ENCODE peak calls at places on chromosomes 13 and 19, in eight cellular contexts. H is naive B cell; J is activated T-cell treated with anti-CD3 and anti-CD28 coated beads, Interleukin-2, amount 50 U/mL, for 4 hours; R is sciatic nerve; T is right cardiac atrium; D is stimulated activated effector memory CD8-positive, alpha-beta T cell treated with anti-CD3 and anti-CD28 coated beads, Interleukin-12 subunit alpha, Interleukin-12 subunit beta, amount 100 ng/mL, for 72 hours; F is activated naive CD4-positive, alpha-beta T cell treated with anti-CD3 and anti-CD28 coated beads, Interleukin-2, amount 50 U/mL, for 72 hours; O is stimulated activated naive CD8-positive, alpha-beta T cell treated with anti-CD3 and anti-CD28 coated beads, Interleukin-15, Interleukin-2, amounts not matched to agents 100 U/mL and 50 U/mL, for 24 hours. I is an unnamed sample.

GRCh38 chr13:30173301-30173605 is 134.1 kb downstream of the KATNAL1 start:
- ATAC-seq in H (no peak), J (no peak), R (no peak), T (no peak), D (no peak), F (no peak), O (no peak), I (no peak)

GRCh38 chr13:34738251-34739170 is 203.6 kb upstream of the NBEA start:
- ATAC-seq in H (no peak), J (no peak), R (peak; percentile 91), T (no peak), D (no peak), F (no peak), O (no peak), I (no peak)

GRCh38 chr13:97422118-97423054 is 11.6 kb upstream of the RAP2A start:
- ATAC-seq in H (no peak), J (no peak), R (no peak), T (no peak), D (no peak), F (no peak), O (no peak), I (no peak)

GRCh38 chr13:30618186-30618937 is 642 bp downstream of the USPL1 start:
- ATAC-seq in H (peak; percentile 23), J (peak; percentile 8), R (no peak), T (no peak), D (peak; percentile 0), F (no peak), O (no peak), I (peak; percentile 1)

GRCh38 chr19:10566658-10567410 is 1.0 kb upstream of the KRI1 start:
- ATAC-seq in H (peak; percentile 17), J (peak; percentile 10), R (no peak), T (no peak), D (peak; percentile 46), F (peak; percentile 3), O (peak; percentile 11), I (peak; percentile 12)

GRCh38 chr13:89380101-89380500 is 1708.9 kb downstream of the SLITRK5 start:
- ATAC-seq in H (no peak), J (no peak), R (no peak), T (no peak), D (no peak), F (no peak), O (no peak), I (no peak)

GRCh38 chr13:94093652-94094310 is 385.7 kb downstream of the DCT start:
- ATAC-seq in H (no peak), J (no peak), R (no peak), T (no peak), D (no peak), F (no peak), O (no peak), I (no peak)

GRCh38 chr13:102277286-102277685 is 124.6 kb downstream of the FGF14 start:
- ATAC-seq in H (no peak), J (no peak), R (peak; percentile 68), T (peak; percentile 69), D (no peak), F (no peak), O (no peak), I (no peak)

GRCh38 chr13:94303644-94304174 is 175.8 kb downstream of the DCT start:
- ATAC-seq in H (no peak), J (no peak), R (no peak), T (no peak), D (no peak), F (no peak), O (no peak), I (no peak)

GRCh38 chr19:50725218-50725931 is 2.2 kb downstream of the CLEC11A start:
- ATAC-seq in H (peak; percentile 44), J (peak; percentile 49), R (peak; percentile 8), T (peak; percentile 62), D (peak; percentile 63), F (peak; percentile 58), O (peak; percentile 50), I (peak; percentile 44)

GRCh38 chr19:18023596-18024212 is 15.7 kb downstream of the ARRDC2 start:
- ATAC-seq in H (peak; percentile 85), J (peak; percentile 49), R (peak; percentile 86), T (peak; percentile 63), D (no peak), F (peak; percentile 28), O (peak; percentile 39), I (peak; percentile 23)

GRCh38 chr19:29962777-29963176 is 20.7 kb downstream of the URI1 start:
- ATAC-seq in H (no peak), J (peak; percentile 56), R (no peak), T (no peak), D (no peak), F (no peak), O (peak; percentile 57), I (peak; percentile 37)

GRCh38 chr13:108281941-108282340 is 12.4 kb downstream of the TNFSF13B start:
- ATAC-seq in H (no peak), J (no peak), R (no peak), T (no peak), D (no peak), F (no peak), O (no peak), I (no peak)

GRCh38 chr13:21234537-21234936 is 58.1 kb downstream of the MRPL57 start:
- ATAC-seq in H (no peak), J (no peak), R (no peak), T (no peak), D (no peak), F (no peak), O (no peak), I (no peak)

GRCh38 chr19:51681286-51681956 is 11.7 kb upstream of the SPACA6 start:
- ATAC-seq in H (no peak), J (no peak), R (peak; percentile 72), T (peak; percentile 70), D (no peak), F (no peak), O (no peak), I (no peak)

GRCh38 chr13:75489502-75490263 is 7.7 kb upstream of the TBC1D4 start:
- ATAC-seq in H (no peak), J (peak; percentile 48), R (peak; percentile 32), T (no peak), D (peak; percentile 88), F (no peak), O (peak; percentile 57), I (peak; percentile 59)

GRCh38 chr19:14719162-14719561 is 29.3 kb downstream of the ZNF333 start:
- ATAC-seq in H (no peak), J (no peak), R (no peak), T (no peak), D (no peak), F (no peak), O (no peak), I (no peak)

GRCh38 chr13:53324656-53325055 is 296.0 kb downstream of the OLFM4 start:
- ATAC-seq in H (no peak), J (no peak), R (no peak), T (no peak), D (no peak), F (no peak), O (no peak), I (no peak)

GRCh38 chr19:11513946-11514345 is 8.3 kb upstream of the ZNF653 start:
- ATAC-seq in H (no peak), J (no peak), R (no peak), T (no peak), D (no peak), F (no peak), O (no peak), I (no peak)

GRCh38 chr13:51793570-51794273 is 10.2 kb downstream of the DHRS12 start:
- ATAC-seq in H (peak; percentile 91), J (peak; percentile 96), R (peak; percentile 59), T (no peak), D (peak; percentile 94), F (peak; percentile 90), O (peak; percentile 89), I (peak; percentile 96)

GRCh38 chr19:5330307-5330720 is 10.3 kb downstream of the PTPRS start:
- ATAC-seq in H (peak; percentile 39), J (no peak), R (no peak), T (no peak), D (peak; percentile 24), F (peak; percentile 20), O (no peak), I (no peak)

GRCh38 chr13:103134271-103134670 is 68.1 kb upstream of the SLC10A2 start:
- ATAC-seq in H (no peak), J (no peak), R (no peak), T (no peak), D (no peak), F (no peak), O (no peak), I (no peak)

GRCh38 chr19:55539082-55539715 is 2.3 kb upstream of the SBK2 start:
- ATAC-seq in H (no peak), J (no peak), R (no peak), T (peak; percentile 3), D (no peak), F (no peak), O (no peak), I (no peak)

GRCh38 chr13:94233401-94233800 is 246.1 kb downstream of the DCT start:
- ATAC-seq in H (no peak), J (no peak), R (peak; percentile 68), T (peak; percentile 72), D (no peak), F (no peak), O (no peak), I (no peak)

GRCh38 chr19:6216996-6217751 is 62.6 kb downstream of the MLLT1 start:
- ATAC-seq in H (no peak), J (no peak), R (no peak), T (peak; percentile 51), D (no peak), F (no peak), O (no peak), I (no peak)

GRCh38 chr19:19538767-19539166 is 702 bp downstream of the CILP2 start:
- ATAC-seq in H (peak; percentile 18), J (no peak), R (no peak), T (peak; percentile 17), D (no peak), F (no peak), O (no peak), I (no peak)